ENCODE peak calls at places on chromosome 17, in five cellular contexts. One of them, this sample, is unnamed.

GRCh38 chr17:79793924-79794304 is 3.0 kb downstream of the CBX8 start:
- DNase-seq in GM23338: peak
- DNase-seq in body of pancreas: no peak
- DNase-seq in neural crest cell: no peak
- DNase-seq in pancreas: no peak
- DNase-seq in this sample: peak

GRCh38 chr17:33521784-33522183 is 228.7 kb upstream of the ASIC2 start:
- DNase-seq in neural crest cell: no peak
- DNase-seq in pancreas: no peak
- DNase-seq in GM23338: peak
- DNase-seq in body of pancreas: no peak
- DNase-seq in this sample: peak

GRCh38 chr17:69763503-69763902 is 311.5 kb upstream of the KCNJ16 start:
- DNase-seq in pancreas: no peak
- DNase-seq in neural crest cell: no peak
- DNase-seq in body of pancreas: no peak
- DNase-seq in GM23338: no peak
- DNase-seq in this sample: no peak

GRCh38 chr17:41065829-41066624 is at the start of gene KRTAP2-4:
- DNase-seq in pancreas: no peak
- DNase-seq in body of pancreas: no peak
- DNase-seq in GM23338: no peak
- DNase-seq in neural crest cell: no peak
- DNase-seq in this sample: peak

GRCh38 chr17:12545877-12546513 is 119.7 kb upstream of the MYOCD start:
- DNase-seq in pancreas: no peak
- DNase-seq in body of pancreas: peak
- DNase-seq in neural crest cell: peak
- DNase-seq in GM23338: peak
- DNase-seq in this sample: peak

GRCh38 chr17:17904171-17905035 is 67.6 kb upstream of the SREBF1 start:
- DNase-seq in pancreas: no peak
- DNase-seq in neural crest cell: no peak
- DNase-seq in GM23338: no peak
- DNase-seq in body of pancreas: no peak
- DNase-seq in this sample: no peak

GRCh38 chr17:7045492-7046126 is 1.7 kb upstream of the SLC16A11 start:
- DNase-seq in GM23338: peak
- DNase-seq in pancreas: no peak
- DNase-seq in neural crest cell: peak
- DNase-seq in body of pancreas: peak
- DNase-seq in this sample: peak

GRCh38 chr17:20127660-20128413 is 118.7 kb downstream of the SPECC1 start:
- DNase-seq in pancreas: no peak
- DNase-seq in GM23338: no peak
- DNase-seq in body of pancreas: no peak
- DNase-seq in neural crest cell: no peak
- DNase-seq in this sample: no peak

GRCh38 chr17:7307686-7308624 is 527 bp downstream of the EIF5A start:
- DNase-seq in pancreas: peak
- DNase-seq in body of pancreas: peak
- DNase-seq in neural crest cell: peak
- DNase-seq in GM23338: peak
- DNase-seq in this sample: peak

GRCh38 chr17:48626470-48627241 is 498 bp upstream of the HOXB9 start:
- DNase-seq in GM23338: peak
- DNase-seq in pancreas: no peak
- DNase-seq in body of pancreas: no peak
- DNase-seq in neural crest cell: no peak
- DNase-seq in this sample: peak

GRCh38 chr17:75769536-75769935 is 4.5 kb upstream of the GALK1 start:
- DNase-seq in pancreas: peak
- DNase-seq in GM23338: no peak
- DNase-seq in body of pancreas: no peak
- DNase-seq in neural crest cell: no peak
- DNase-seq in this sample: no peak

GRCh38 chr17:20063665-20064648 is 54.8 kb downstream of the SPECC1 start:
- DNase-seq in neural crest cell: no peak
- DNase-seq in body of pancreas: peak
- DNase-seq in GM23338: peak
- DNase-seq in pancreas: no peak
- DNase-seq in this sample: peak

GRCh38 chr17:79654960-79655382 is 44.1 kb upstream of the RBFOX3 start:
- DNase-seq in body of pancreas: no peak
- DNase-seq in GM23338: no peak
- DNase-seq in pancreas: peak
- DNase-seq in neural crest cell: no peak
- DNase-seq in this sample: no peak

GRCh38 chr17:1730345-1731193 is 6.1 kb downstream of the WDR81 start:
- DNase-seq in GM23338: no peak
- DNase-seq in pancreas: no peak
- DNase-seq in body of pancreas: peak
- DNase-seq in neural crest cell: no peak
- DNase-seq in this sample: no peak

GRCh38 chr17:19753049-19753444 is 4.9 kb upstream of the ALDH3A1 start:
- DNase-seq in neural crest cell: no peak
- DNase-seq in GM23338: no peak
- DNase-seq in body of pancreas: peak
- DNase-seq in pancreas: peak
- DNase-seq in this sample: peak

GRCh38 chr17:46770818-46771600 is 47.5 kb downstream of the WNT3 start:
- DNase-seq in GM23338: peak
- DNase-seq in neural crest cell: peak
- DNase-seq in body of pancreas: peak
- DNase-seq in pancreas: peak
- DNase-seq in this sample: peak

GRCh38 chr17:32033223-32033622 is 26.0 kb downstream of the LRRC37B start:
- DNase-seq in GM23338: no peak
- DNase-seq in body of pancreas: no peak
- DNase-seq in pancreas: no peak
- DNase-seq in neural crest cell: no peak
- DNase-seq in this sample: no peak

GRCh38 chr17:56593741-56594527 is 435 bp downstream of the NOG start:
- DNase-seq in body of pancreas: peak
- DNase-seq in neural crest cell: peak
- DNase-seq in GM23338: peak
- DNase-seq in pancreas: peak
- DNase-seq in this sample: no peak

GRCh38 chr17:74739227-74739831 is 2.3 kb downstream of the RAB37 start:
- DNase-seq in body of pancreas: no peak
- DNase-seq in neural crest cell: no peak
- DNase-seq in pancreas: no peak
- DNase-seq in GM23338: no peak
- DNase-seq in this sample: no peak

GRCh38 chr17:59786213-59786535 is 78.7 kb downstream of the VMP1 start:
- DNase-seq in neural crest cell: no peak
- DNase-seq in body of pancreas: no peak
- DNase-seq in GM23338: no peak
- DNase-seq in pancreas: no peak
- DNase-seq in this sample: no peak

GRCh38 chr17:61409301-61410099 is 9.9 kb downstream of the TBX2 start:
- DNase-seq in neural crest cell: no peak
- DNase-seq in body of pancreas: peak
- DNase-seq in GM23338: peak
- DNase-seq in pancreas: peak
- DNase-seq in this sample: peak

GRCh38 chr17:44219636-44220210 is at the start of gene UBTF:
- DNase-seq in neural crest cell: peak
- DNase-seq in pancreas: peak
- DNase-seq in GM23338: peak
- DNase-seq in body of pancreas: peak
- DNase-seq in this sample: peak

GRCh38 chr17:82012482-82013295 is 10.0 kb downstream of the CENPX start:
- DNase-seq in GM23338: no peak
- DNase-seq in neural crest cell: no peak
- DNase-seq in pancreas: no peak
- DNase-seq in body of pancreas: no peak
- DNase-seq in this sample: no peak

GRCh38 chr17:43363181-43363925 is 35.4 kb upstream of the ARL4D start:
- DNase-seq in GM23338: no peak
- DNase-seq in pancreas: no peak
- DNase-seq in neural crest cell: no peak
- DNase-seq in body of pancreas: no peak
- DNase-seq in this sample: no peak

GRCh38 chr17:64500923-64501765 is 4.3 kb upstream of the POLG2 start:
- DNase-seq in body of pancreas: no peak
- DNase-seq in neural crest cell: no peak
- DNase-seq in pancreas: no peak
- DNase-seq in GM23338: no peak
- DNase-seq in this sample: no peak

GRCh38 chr17:14940946-14941280 is 324.2 kb downstream of the PMP22 start:
- DNase-seq in GM23338: no peak
- DNase-seq in neural crest cell: no peak
- DNase-seq in body of pancreas: no peak
- DNase-seq in pancreas: no peak
- DNase-seq in this sample: no peak

GRCh38 chr17:43998552-43998951 is 5.9 kb upstream of the NAGS start:
- DNase-seq in body of pancreas: no peak
- DNase-seq in neural crest cell: no peak
- DNase-seq in GM23338: no peak
- DNase-seq in pancreas: no peak
- DNase-seq in this sample: no peak

GRCh38 chr17:6755281-6755680 is 565 bp upstream of the XAF1 start:
- DNase-seq in pancreas: no peak
- DNase-seq in GM23338: no peak
- DNase-seq in body of pancreas: no peak
- DNase-seq in neural crest cell: no peak
- DNase-seq in this sample: no peak

GRCh38 chr17:82599674-82600661 is 48.3 kb downstream of the WDR45B start:
- DNase-seq in body of pancreas: no peak
- DNase-seq in pancreas: no peak
- DNase-seq in GM23338: no peak
- DNase-seq in neural crest cell: no peak
- DNase-seq in this sample: no peak

GRCh38 chr17:80893604-80894438 is 97.8 kb upstream of the CHMP6 start:
- DNase-seq in pancreas: no peak
- DNase-seq in neural crest cell: no peak
- DNase-seq in body of pancreas: no peak
- DNase-seq in GM23338: no peak
- DNase-seq in this sample: no peak

GRCh38 chr17:53516643-53517042 is 306.1 kb upstream of the KIF2B start:
- DNase-seq in GM23338: peak
- DNase-seq in body of pancreas: no peak
- DNase-seq in pancreas: no peak
- DNase-seq in neural crest cell: no peak
- DNase-seq in this sample: no peak
- TF ChIP-seq CTCF in GM23338: peak
- TF ChIP-seq CTCF in body of pancreas: no peak
- TF ChIP-seq CTCF in pancreas: no peak
- TF ChIP-seq CTCF in neural crest cell: peak
- TF ChIP-seq CTCF in this sample: peak

GRCh38 chr17:28357061-28357900 is at the start of gene POLDIP2:
- DNase-seq in neural crest cell: peak
- DNase-seq in GM23338: peak
- DNase-seq in pancreas: peak
- DNase-seq in body of pancreas: peak
- DNase-seq in this sample: peak
- TF ChIP-seq CTCF in neural crest cell: no peak
- TF ChIP-seq CTCF in GM23338: no peak
- TF ChIP-seq CTCF in pancreas: no peak
- TF ChIP-seq CTCF in body of pancreas: no peak
- TF ChIP-seq CTCF in this sample: no peak

GRCh38 chr17:58007781-58008706 is 998 bp upstream of the SRSF1 start:
- DNase-seq in body of pancreas: no peak
- DNase-seq in pancreas: no peak
- DNase-seq in GM23338: peak
- DNase-seq in neural crest cell: no peak
- DNase-seq in this sample: no peak

GRCh38 chr17:58006924-58007780 is at the start of gene SRSF1:
- DNase-seq in neural crest cell: peak
- DNase-seq in body of pancreas: peak
- DNase-seq in GM23338: peak
- DNase-seq in pancreas: peak
- DNase-seq in this sample: peak

GRCh38 chr17:58005031-58005727 is 1.9 kb downstream of the SRSF1 start:
- DNase-seq in GM23338: no peak
- DNase-seq in pancreas: no peak
- DNase-seq in neural crest cell: no peak
- DNase-seq in body of pancreas: no peak
- DNase-seq in this sample: no peak

GRCh38 chr17:58005728-58006562 is 1.1 kb downstream of the SRSF1 start:
- DNase-seq in GM23338: no peak
- DNase-seq in body of pancreas: no peak
- DNase-seq in pancreas: no peak
- DNase-seq in neural crest cell: no peak
- DNase-seq in this sample: no peak

DNA sequence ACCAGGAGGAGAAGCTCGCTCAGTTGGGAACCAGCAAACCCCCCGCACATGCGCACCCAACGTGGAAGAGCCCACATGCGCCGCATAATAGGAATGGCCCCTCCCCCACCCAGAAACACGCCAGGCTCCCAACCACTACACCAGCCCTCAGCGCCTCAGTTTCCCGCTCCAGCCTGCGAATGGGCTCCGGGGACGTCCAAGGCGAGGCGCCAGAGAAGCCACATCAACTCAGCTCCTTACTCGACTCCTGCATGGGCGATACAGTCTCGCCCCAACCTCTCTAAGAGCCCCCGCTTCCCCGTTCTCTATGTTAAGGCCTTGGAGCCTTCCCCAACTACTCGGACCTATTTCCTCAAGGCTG is 503 bp downstream of the SRSF1 start:
- DNase-seq in pancreas: peak
- DNase-seq in GM23338: peak
- DNase-seq in neural crest cell: peak
- DNase-seq in body of pancreas: peak
- DNase-seq in this sample: peak
- TF ChIP-seq CTCF in pancreas: no peak
- TF ChIP-seq CTCF in GM23338: no peak
- TF ChIP-seq CTCF in neural crest cell: no peak
- TF ChIP-seq CTCF in body of pancreas: no peak
- TF ChIP-seq CTCF in this sample: no peak

DNA sequence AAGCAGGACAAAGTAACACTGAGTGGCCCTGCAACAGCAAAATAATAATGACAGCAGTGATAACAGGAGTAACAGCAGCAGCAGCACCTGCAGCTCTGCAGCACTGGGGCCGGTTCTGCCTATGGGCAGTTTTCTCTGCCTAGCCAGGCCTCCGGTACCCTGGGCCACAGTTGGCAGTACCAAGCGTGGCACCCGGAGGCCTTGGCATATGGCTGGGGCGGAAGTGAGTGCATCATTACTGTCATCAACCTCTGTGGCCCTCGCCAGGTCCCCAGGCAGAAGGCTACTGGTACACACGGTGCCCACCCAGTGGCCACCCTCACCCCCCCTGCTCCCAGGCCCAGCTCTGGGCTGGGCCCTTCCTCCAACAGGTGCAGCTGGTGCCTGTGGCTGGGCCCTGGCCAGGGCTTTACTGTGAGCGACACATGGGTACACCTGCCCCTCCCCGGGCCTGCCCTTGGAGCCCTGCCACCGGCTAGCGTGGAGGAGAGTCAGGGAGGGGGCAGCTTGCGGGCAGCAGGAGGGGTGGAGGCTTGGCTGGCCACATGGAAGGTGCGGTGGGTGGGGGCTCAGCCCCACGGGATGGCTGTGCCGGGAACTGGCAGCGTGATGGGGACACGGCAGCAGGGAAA is 3.0 kb downstream of the KCNJ12 start:
- DNase-seq in GM23338: no peak
- DNase-seq in neural crest cell: no peak
- DNase-seq in pancreas: peak
- DNase-seq in body of pancreas: peak
- DNase-seq in this sample: no peak
- TF ChIP-seq CTCF in GM23338: no peak
- TF ChIP-seq CTCF in neural crest cell: no peak
- TF ChIP-seq CTCF in pancreas: no peak
- TF ChIP-seq CTCF in body of pancreas: no peak
- TF ChIP-seq CTCF in this sample: no peak

This sample was measured in A549.